ENCODE peak calls at places on chromosomes 1 and 21, in six cellular contexts. S is spleen, Q is mesothelial cell of epicardium, Y is GM13977, M is fibroblast of pulmonary artery, K is progenitor cell of endocrine pancreas. D is an unnamed sample.

GRCh38 chr1:229846351-229846750 is 220.3 kb downstream of the URB2 start:
- DNase-seq in S (no peak), Q (no peak), Y (no peak), M (no peak), K (no peak), D (no peak)

GRCh38 chr1:19710825-19711611 is 46.3 kb downstream of the HTR6 start:
- DNase-seq in S (no peak), Q (no peak), Y (peak; percentile 64), M (peak; percentile 42), K (no peak), D (no peak)

GRCh38 chr1:230422221-230422981 is 3.7 kb downstream of the PGBD5 start:
- DNase-seq in S (no peak), Q (no peak), Y (no peak), M (no peak), K (no peak), D (no peak)

GRCh38 chr1:38308780-38309179 is 262.2 kb upstream of the POU3F1 start:
- DNase-seq in S (no peak), Q (no peak), Y (no peak), M (no peak), K (no peak), D (peak; percentile 44)

GRCh38 chr1:180301135-180301737 is 71.2 kb downstream of the LHX4 start:
- DNase-seq in S (no peak), Q (no peak), Y (no peak), M (peak; percentile 22), K (no peak), D (peak; percentile 16)

GRCh38 chr1:37892151-37893047 is 33.0 kb upstream of the MTF1 start:
- DNase-seq in S (no peak), Q (no peak), Y (no peak), M (peak; percentile 49), K (no peak), D (no peak)

GRCh38 chr21:41059871-41060270 is 108.1 kb upstream of the BACE2 start:
- DNase-seq in S (no peak), Q (no peak), Y (no peak), M (no peak), K (no peak), D (no peak)

GRCh38 chr1:182441719-182442118 is 8.2 kb upstream of the RGSL1 start:
- DNase-seq in S (no peak), Q (no peak), Y (no peak), M (no peak), K (no peak), D (no peak)

GRCh38 chr1:212485895-212486590 is 53.3 kb downstream of the NENF start:
- DNase-seq in S (no peak), Q (no peak), Y (no peak), M (peak; percentile 96), K (peak; percentile 40), D (peak; percentile 98)

GRCh38 chr1:24914226-24915069 is 15.6 kb downstream of the RUNX3 start:
- DNase-seq in S (no peak), Q (no peak), Y (no peak), M (no peak), K (no peak), D (no peak)

GRCh38 chr1:148355976-148356375 is 127.1 kb downstream of the PPIAL4G start:
- DNase-seq in S (no peak), Q (no peak), Y (no peak), M (no peak), K (no peak), D (no peak)
- TF ChIP-seq CTCF in S (no peak), Q (no peak), Y (no peak), M (no peak), K (no peak), D (no peak)

DNA sequence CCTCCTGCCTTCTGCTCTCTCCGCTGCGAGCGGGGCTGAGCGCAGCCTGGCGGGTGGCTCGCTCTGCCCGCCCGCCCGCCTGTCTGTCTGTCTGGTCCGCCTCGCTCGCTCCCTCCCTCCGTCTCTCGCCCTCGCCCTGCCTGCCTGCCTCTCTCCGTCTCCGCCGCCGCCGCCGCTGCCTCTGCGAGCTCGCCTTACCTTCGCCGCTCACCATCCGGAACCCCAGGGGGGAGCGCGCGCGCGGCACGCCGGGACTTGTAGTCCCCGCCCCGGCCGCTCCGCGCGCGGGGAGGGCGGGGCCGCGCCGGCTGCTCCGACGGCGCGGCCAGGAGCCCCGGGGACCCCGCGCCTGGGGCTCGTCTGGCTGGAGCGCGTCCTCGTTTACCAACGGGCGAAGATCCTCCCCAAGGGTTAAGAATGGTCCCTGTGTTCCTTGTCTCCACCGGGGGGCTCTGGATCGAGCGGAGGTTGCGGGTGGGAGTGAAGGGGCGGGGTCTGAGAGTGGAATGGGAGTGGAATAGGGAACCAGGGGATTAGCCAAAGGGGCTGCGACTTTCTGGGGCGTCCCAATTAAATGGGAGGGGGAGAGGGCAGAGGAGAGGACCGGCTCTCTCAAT is at the start of gene AHDC1:
- DNase-seq in S (peak; percentile 98), Q (peak; percentile 90), Y (peak; percentile 96), M (peak; percentile 90), K (peak; percentile 85), D (peak; percentile 91)
- TF ChIP-seq CTCF in S (peak; percentile 12), Q (no peak), Y (no peak), M (no peak), K (no peak), D (no peak)

GRCh38 chr1:220278991-220279390 is 6.7 kb upstream of the RAB3GAP2 start:
- DNase-seq in S (no peak), Q (no peak), Y (no peak), M (no peak), K (no peak), D (no peak)

GRCh38 chr1:220280249-220280648 is 8.0 kb upstream of the RAB3GAP2 start:
- DNase-seq in S (no peak), Q (no peak), Y (no peak), M (no peak), K (no peak), D (no peak)

GRCh38 chr1:220275430-220275829 is 3.2 kb upstream of the RAB3GAP2 start:
- DNase-seq in S (no peak), Q (no peak), Y (no peak), M (no peak), K (no peak), D (no peak)

GRCh38 chr1:220283616-220284015 is 11.4 kb upstream of the RAB3GAP2 start:
- DNase-seq in S (no peak), Q (no peak), Y (no peak), M (no peak), K (no peak), D (no peak)

GRCh38 chr1:220281159-220281574 is 8.9 kb upstream of the RAB3GAP2 start:
- DNase-seq in S (no peak), Q (no peak), Y (no peak), M (peak; percentile 44), K (no peak), D (peak; percentile 77)
- TF ChIP-seq CTCF in S (no peak), Q (no peak), Y (peak; percentile 38), M (peak; percentile 51), K (peak; percentile 45), D (peak; percentile 93)

DNA sequence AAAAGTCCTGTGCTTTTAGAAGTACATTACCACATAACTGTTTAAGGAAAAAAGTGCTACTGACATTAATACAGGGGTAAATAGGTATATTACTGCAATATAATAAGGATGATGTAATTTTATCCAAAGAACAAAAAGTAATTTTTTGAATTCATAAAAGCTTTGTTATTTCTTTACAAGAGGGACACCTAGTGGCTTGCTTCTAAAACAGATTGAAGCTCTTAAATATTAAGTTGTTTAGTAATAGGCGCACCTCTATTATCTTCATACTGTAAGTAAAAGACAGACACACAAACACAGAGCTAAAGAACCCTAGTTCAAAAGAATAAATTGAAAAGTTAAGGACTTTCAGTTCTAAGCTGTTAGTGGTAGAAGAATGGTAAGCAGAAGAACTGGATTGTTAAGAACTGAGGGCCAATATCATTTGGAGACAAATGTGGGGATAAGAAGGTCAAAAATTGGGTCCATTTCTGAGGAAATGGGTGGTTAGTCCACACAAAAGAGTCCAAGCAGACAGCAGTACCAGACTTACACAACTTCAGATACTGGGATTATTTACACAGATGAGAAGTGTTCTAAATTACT is 15.4 kb downstream of the ZNHIT6 start:
- DNase-seq in S (no peak), Q (no peak), Y (peak; percentile 14), M (peak; percentile 82), K (no peak), D (peak; percentile 52)
- TF ChIP-seq CTCF in S (no peak), Q (peak; percentile 50), Y (peak; percentile 37), M (peak; percentile 55), K (peak; percentile 55), D (peak; percentile 60)

DNA sequence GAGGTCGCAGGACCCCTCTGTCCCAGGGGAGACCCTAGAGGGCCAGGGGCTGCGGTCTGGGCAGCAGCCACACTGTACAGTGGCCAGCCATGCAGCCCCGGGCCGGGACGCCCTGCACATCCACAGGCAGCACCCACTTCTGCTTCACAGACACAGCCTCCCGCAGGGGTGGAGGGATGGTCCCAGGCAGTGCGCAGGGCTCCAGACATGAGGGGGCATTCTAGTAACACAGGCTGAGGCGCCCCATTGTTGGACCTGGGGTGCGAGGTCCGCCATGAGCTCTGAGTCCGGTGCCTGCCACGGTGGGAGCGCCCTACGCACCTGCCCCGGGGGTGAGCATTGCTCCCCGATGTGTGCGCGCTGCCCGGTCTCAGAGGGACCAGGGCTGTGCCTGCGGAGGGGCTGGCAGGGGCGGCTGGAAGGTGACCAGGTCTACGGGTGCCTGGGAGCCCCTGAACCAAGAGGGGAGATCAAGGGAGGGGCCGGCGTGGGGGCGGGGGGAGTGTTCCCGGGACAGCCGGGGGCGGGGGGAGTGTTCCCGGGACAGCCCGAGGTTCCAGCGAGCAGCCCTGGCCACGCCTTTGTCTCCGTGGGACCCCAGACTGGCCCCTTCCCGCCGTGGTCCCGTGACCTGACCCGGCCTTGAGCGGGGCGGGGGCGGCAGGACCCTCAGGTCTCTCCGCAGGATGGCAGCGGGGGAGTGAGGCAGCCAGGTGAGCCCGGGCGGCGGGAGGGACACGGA is 4.5 kb downstream of the MMEL1 start:
- DNase-seq in S (peak; percentile 61), Q (no peak), Y (no peak), M (no peak), K (no peak), D (no peak)
- TF ChIP-seq CTCF in S (no peak), Q (no peak), Y (no peak), M (no peak), K (no peak), D (no peak)

DNA sequence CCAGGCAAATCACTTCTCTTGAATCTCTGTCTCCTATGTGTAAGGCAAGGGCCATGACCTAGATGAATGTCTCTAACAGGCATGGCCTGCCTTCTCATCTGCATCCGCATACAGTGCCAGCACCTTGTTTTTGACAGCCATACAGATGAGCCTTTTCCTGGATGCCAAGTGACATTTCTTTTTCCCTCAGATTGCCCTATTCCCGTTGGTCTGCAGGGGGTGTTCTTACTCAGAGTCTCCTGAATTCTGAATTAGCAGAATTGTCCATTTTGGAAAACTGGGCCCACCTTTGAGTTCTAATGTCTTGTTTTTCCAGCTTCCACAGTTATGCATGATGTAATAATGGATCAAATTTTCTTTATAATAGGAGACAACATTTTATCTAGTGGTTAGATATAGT is 88.0 kb upstream of the ADAR start:
- DNase-seq in S (no peak), Q (no peak), Y (no peak), M (peak; percentile 18), K (no peak), D (peak; percentile 16)
- TF ChIP-seq CTCF in S (peak; percentile 27), Q (no peak), Y (no peak), M (peak; percentile 46), K (peak; percentile 36), D (no peak)

GRCh38 chr1:109131059-109131458 is 17.1 kb downstream of the ELAPOR1 start:
- DNase-seq in S (no peak), Q (no peak), Y (no peak), M (no peak), K (no peak), D (no peak)
- TF ChIP-seq CTCF in S (no peak), Q (no peak), Y (no peak), M (no peak), K (no peak), D (no peak)

D was measured in MCF 10A.